ENCODE peak calls at places on chromosomes 13 and 19, in eight cellular contexts. One of them, this sample, is unnamed. For H3K27me3, the result is how much of the 10 kb centered on the place peaks cover.

GRCh38 chr13:25977671-25978070 is 74.1 kb downstream of the SHISA2 start:
- DNase-seq in adrenal gland: no peak
- DNase-seq in upper lobe of left lung: no peak
- DNase-seq in DND-41: no peak
- DNase-seq in breast epithelium: no peak
- DNase-seq in ovary: no peak
- DNase-seq in pancreas: no peak
- DNase-seq in heart right ventricle: no peak
- DNase-seq in this sample: no peak

GRCh38 chr19:35220315-35220921 is 8.1 kb downstream of the FAM187B start:
- DNase-seq in adrenal gland: peak
- DNase-seq in upper lobe of left lung: no peak
- DNase-seq in DND-41: no peak
- DNase-seq in breast epithelium: no peak
- DNase-seq in ovary: no peak
- DNase-seq in pancreas: no peak
- DNase-seq in heart right ventricle: no peak
- DNase-seq in this sample: no peak

GRCh38 chr19:7544626-7545025 is 9.1 kb downstream of the PNPLA6 start:
- DNase-seq in adrenal gland: peak
- DNase-seq in upper lobe of left lung: peak
- DNase-seq in DND-41: no peak
- DNase-seq in breast epithelium: no peak
- DNase-seq in ovary: peak
- DNase-seq in pancreas: no peak
- DNase-seq in heart right ventricle: no peak
- DNase-seq in this sample: no peak

GRCh38 chr13:94640676-94641075 is 39.0 kb downstream of the GPR180 start:
- DNase-seq in adrenal gland: no peak
- DNase-seq in upper lobe of left lung: no peak
- DNase-seq in DND-41: no peak
- DNase-seq in breast epithelium: no peak
- DNase-seq in ovary: no peak
- DNase-seq in pancreas: no peak
- DNase-seq in heart right ventricle: no peak
- DNase-seq in this sample: no peak

GRCh38 chr13:33150146-33150545 is 133.9 kb downstream of the KL start:
- DNase-seq in adrenal gland: no peak
- DNase-seq in upper lobe of left lung: no peak
- DNase-seq in DND-41: no peak
- DNase-seq in breast epithelium: no peak
- DNase-seq in ovary: no peak
- DNase-seq in pancreas: no peak
- DNase-seq in heart right ventricle: no peak
- DNase-seq in this sample: no peak

GRCh38 chr13:20610006-20610405 is 43.0 kb downstream of the IFT88 start:
- DNase-seq in adrenal gland: no peak
- DNase-seq in upper lobe of left lung: no peak
- DNase-seq in DND-41: no peak
- DNase-seq in breast epithelium: no peak
- DNase-seq in ovary: no peak
- DNase-seq in pancreas: no peak
- DNase-seq in heart right ventricle: no peak
- DNase-seq in this sample: no peak

GRCh38 chr13:34303346-34303745 is 485.4 kb downstream of the RFC3 start:
- DNase-seq in adrenal gland: no peak
- DNase-seq in upper lobe of left lung: no peak
- DNase-seq in DND-41: no peak
- DNase-seq in breast epithelium: no peak
- DNase-seq in ovary: no peak
- DNase-seq in pancreas: no peak
- DNase-seq in heart right ventricle: no peak
- DNase-seq in this sample: no peak

GRCh38 chr13:59318320-59318930 is 845.3 kb downstream of the DIAPH3 start:
- DNase-seq in adrenal gland: peak
- DNase-seq in upper lobe of left lung: peak
- DNase-seq in DND-41: peak
- DNase-seq in breast epithelium: peak
- DNase-seq in ovary: peak
- DNase-seq in pancreas: peak
- DNase-seq in heart right ventricle: peak
- DNase-seq in this sample: no peak

GRCh38 chr13:27536361-27537101 is 83.8 kb downstream of the LNX2 start:
- DNase-seq in adrenal gland: no peak
- DNase-seq in upper lobe of left lung: peak
- DNase-seq in DND-41: no peak
- DNase-seq in breast epithelium: no peak
- DNase-seq in ovary: no peak
- DNase-seq in pancreas: no peak
- DNase-seq in heart right ventricle: no peak
- DNase-seq in this sample: no peak

GRCh38 chr13:27534108-27534975 is 84.0 kb upstream of the MTIF3 start:
- DNase-seq in adrenal gland: no peak
- DNase-seq in upper lobe of left lung: no peak
- DNase-seq in DND-41: no peak
- DNase-seq in breast epithelium: no peak
- DNase-seq in ovary: no peak
- DNase-seq in pancreas: no peak
- DNase-seq in heart right ventricle: no peak
- DNase-seq in this sample: no peak

GRCh38 chr13:27533155-27533643 is 82.8 kb upstream of the MTIF3 start:
- DNase-seq in adrenal gland: peak
- DNase-seq in upper lobe of left lung: peak
- DNase-seq in DND-41: no peak
- DNase-seq in breast epithelium: peak
- DNase-seq in ovary: peak
- DNase-seq in pancreas: peak
- DNase-seq in heart right ventricle: peak
- DNase-seq in this sample: peak

GRCh38 chr13:27535546-27535945 is 84.8 kb downstream of the LNX2 start:
- DNase-seq in adrenal gland: no peak
- DNase-seq in upper lobe of left lung: no peak
- DNase-seq in DND-41: no peak
- DNase-seq in breast epithelium: no peak
- DNase-seq in ovary: no peak
- DNase-seq in pancreas: no peak
- DNase-seq in heart right ventricle: no peak
- DNase-seq in this sample: no peak

GRCh38 chr13:27534976-27535370 is 84.6 kb upstream of the MTIF3 start:
- DNase-seq in adrenal gland: no peak
- DNase-seq in upper lobe of left lung: no peak
- DNase-seq in DND-41: no peak
- DNase-seq in breast epithelium: no peak
- DNase-seq in ovary: no peak
- DNase-seq in pancreas: no peak
- DNase-seq in heart right ventricle: no peak
- DNase-seq in this sample: no peak
- TF ChIP-seq CTCF in adrenal gland: no peak
- TF ChIP-seq CTCF in upper lobe of left lung: no peak
- TF ChIP-seq CTCF in DND-41: no peak
- TF ChIP-seq CTCF in breast epithelium: no peak
- TF ChIP-seq CTCF in ovary: no peak
- TF ChIP-seq CTCF in pancreas: no peak
- TF ChIP-seq CTCF in heart right ventricle: no peak
- TF ChIP-seq CTCF in this sample: no peak

GRCh38 chr19:50694815-50695145 is 24.8 kb downstream of the SHANK1 start:
- DNase-seq in adrenal gland: no peak
- DNase-seq in upper lobe of left lung: no peak
- DNase-seq in DND-41: no peak
- DNase-seq in breast epithelium: no peak
- DNase-seq in ovary: no peak
- DNase-seq in pancreas: no peak
- DNase-seq in heart right ventricle: no peak
- DNase-seq in this sample: no peak

GRCh38 chr19:50686310-50687032 is 33.1 kb downstream of the SHANK1 start:
- DNase-seq in adrenal gland: no peak
- DNase-seq in upper lobe of left lung: no peak
- DNase-seq in DND-41: no peak
- DNase-seq in breast epithelium: no peak
- DNase-seq in ovary: no peak
- DNase-seq in pancreas: no peak
- DNase-seq in heart right ventricle: no peak
- DNase-seq in this sample: no peak

GRCh38 chr19:50693064-50693975 is 26.3 kb downstream of the SHANK1 start:
- DNase-seq in adrenal gland: no peak
- DNase-seq in upper lobe of left lung: no peak
- DNase-seq in DND-41: no peak
- DNase-seq in breast epithelium: no peak
- DNase-seq in ovary: no peak
- DNase-seq in pancreas: no peak
- DNase-seq in heart right ventricle: no peak
- DNase-seq in this sample: no peak

GRCh38 chr19:50688766-50689165 is 30.8 kb downstream of the SHANK1 start:
- DNase-seq in adrenal gland: no peak
- DNase-seq in upper lobe of left lung: no peak
- DNase-seq in DND-41: no peak
- DNase-seq in breast epithelium: no peak
- DNase-seq in ovary: no peak
- DNase-seq in pancreas: no peak
- DNase-seq in heart right ventricle: no peak
- DNase-seq in this sample: no peak

DNA sequence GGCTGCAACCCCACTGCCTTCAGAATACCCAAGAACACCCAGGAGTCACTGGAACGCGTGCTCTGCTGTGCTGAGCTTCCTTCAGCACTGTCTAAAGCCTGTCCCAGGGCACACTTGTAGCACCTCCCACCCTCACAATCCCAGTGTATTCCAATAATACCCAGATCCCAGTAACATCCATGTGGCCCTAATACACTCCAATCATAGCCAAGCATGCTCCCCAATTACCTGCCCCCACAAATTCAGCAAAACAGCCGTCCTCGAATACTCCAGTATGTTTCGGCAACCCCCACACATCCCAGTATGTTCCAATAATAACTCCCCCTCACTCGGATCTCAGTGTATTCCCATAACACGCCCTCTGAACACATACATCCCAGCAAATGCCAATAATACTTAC is 29.2 kb downstream of the SHANK1 start:
- DNase-seq in adrenal gland: no peak
- DNase-seq in upper lobe of left lung: no peak
- DNase-seq in DND-41: no peak
- DNase-seq in breast epithelium: no peak
- DNase-seq in ovary: no peak
- DNase-seq in pancreas: no peak
- DNase-seq in heart right ventricle: no peak
- DNase-seq in this sample: no peak
- H3K27me3 ChIP-seq in adrenal gland: under half
- H3K27me3 ChIP-seq in upper lobe of left lung: under half
- H3K27me3 ChIP-seq in DND-41: under half
- H3K27me3 ChIP-seq in breast epithelium: under half
- H3K27me3 ChIP-seq in ovary: under half
- H3K27me3 ChIP-seq in pancreas: under half
- H3K27me3 ChIP-seq in heart right ventricle: half or more
- H3K27me3 ChIP-seq in this sample: under half

GRCh38 chr13:30910676-30911075 is 4.6 kb downstream of the MEDAG start:
- DNase-seq in adrenal gland: no peak
- DNase-seq in upper lobe of left lung: no peak
- DNase-seq in DND-41: no peak
- DNase-seq in breast epithelium: no peak
- DNase-seq in ovary: no peak
- DNase-seq in pancreas: no peak
- DNase-seq in heart right ventricle: no peak
- DNase-seq in this sample: no peak

GRCh38 chr13:30905932-30906383 is at the start of gene MEDAG:
- DNase-seq in adrenal gland: peak
- DNase-seq in upper lobe of left lung: no peak
- DNase-seq in DND-41: no peak
- DNase-seq in breast epithelium: no peak
- DNase-seq in ovary: peak
- DNase-seq in pancreas: peak
- DNase-seq in heart right ventricle: peak
- DNase-seq in this sample: no peak

GRCh38 chr13:30907167-30907761 is 1.2 kb downstream of the MEDAG start:
- DNase-seq in adrenal gland: no peak
- DNase-seq in upper lobe of left lung: peak
- DNase-seq in DND-41: no peak
- DNase-seq in breast epithelium: no peak
- DNase-seq in ovary: peak
- DNase-seq in pancreas: no peak
- DNase-seq in heart right ventricle: no peak
- DNase-seq in this sample: no peak

GRCh38 chr13:30906411-30906990 is 430 bp downstream of the MEDAG start:
- DNase-seq in adrenal gland: no peak
- DNase-seq in upper lobe of left lung: no peak
- DNase-seq in DND-41: no peak
- DNase-seq in breast epithelium: no peak
- DNase-seq in ovary: peak
- DNase-seq in pancreas: no peak
- DNase-seq in heart right ventricle: peak
- DNase-seq in this sample: no peak

DNA sequence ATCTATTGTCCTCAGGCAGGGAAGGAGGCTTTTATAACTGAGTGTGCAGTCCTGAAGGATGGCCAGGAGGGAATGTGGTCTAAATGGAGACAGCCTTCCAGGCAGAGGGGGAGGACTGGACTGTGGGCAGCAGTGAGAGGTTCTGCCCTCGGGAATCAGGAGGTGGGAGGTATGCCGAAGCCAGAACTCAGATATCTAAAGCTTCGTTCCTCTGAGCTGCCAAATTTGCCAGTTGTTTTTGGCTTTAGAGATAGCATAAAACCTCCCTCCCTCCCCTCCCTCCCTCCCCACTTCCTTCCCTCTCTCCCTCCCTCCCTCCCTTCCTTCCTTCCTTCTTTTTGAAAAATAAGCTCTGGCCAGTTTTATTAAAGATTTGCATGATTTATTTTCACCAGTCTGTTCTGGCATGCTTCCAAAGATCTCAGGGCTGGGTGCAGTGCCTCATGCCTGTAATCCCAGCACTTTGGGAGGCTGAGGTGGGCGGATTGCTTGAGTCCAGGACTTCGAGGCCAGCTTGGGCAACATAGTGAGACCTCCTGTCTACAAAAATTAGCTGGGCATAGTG is 2.4 kb downstream of the MEDAG start:
- DNase-seq in adrenal gland: peak
- DNase-seq in upper lobe of left lung: no peak
- DNase-seq in DND-41: no peak
- DNase-seq in breast epithelium: no peak
- DNase-seq in ovary: peak
- DNase-seq in pancreas: no peak
- DNase-seq in heart right ventricle: peak
- DNase-seq in this sample: no peak
- H3K4me3 ChIP-seq in adrenal gland: no peak
- H3K4me3 ChIP-seq in upper lobe of left lung: no peak
- H3K4me3 ChIP-seq in DND-41: no peak
- H3K4me3 ChIP-seq in breast epithelium: peak
- H3K4me3 ChIP-seq in ovary: no peak
- H3K4me3 ChIP-seq in pancreas: no peak
- H3K4me3 ChIP-seq in heart right ventricle: peak
- H3K4me3 ChIP-seq in this sample: no peak

GRCh38 chr13:114311387-114311786 is 2.9 kb upstream of the CHAMP1 start:
- DNase-seq in adrenal gland: no peak
- DNase-seq in upper lobe of left lung: no peak
- DNase-seq in DND-41: no peak
- DNase-seq in breast epithelium: no peak
- DNase-seq in ovary: no peak
- DNase-seq in pancreas: no peak
- DNase-seq in heart right ventricle: no peak
- DNase-seq in this sample: no peak

GRCh38 chr13:114313061-114313860 is 1.0 kb upstream of the CHAMP1 start:
- DNase-seq in adrenal gland: peak
- DNase-seq in upper lobe of left lung: no peak
- DNase-seq in DND-41: no peak
- DNase-seq in breast epithelium: no peak
- DNase-seq in ovary: peak
- DNase-seq in pancreas: no peak
- DNase-seq in heart right ventricle: no peak
- DNase-seq in this sample: no peak

GRCh38 chr13:114309806-114310410 is 4.4 kb upstream of the CHAMP1 start:
- DNase-seq in adrenal gland: no peak
- DNase-seq in upper lobe of left lung: no peak
- DNase-seq in DND-41: no peak
- DNase-seq in breast epithelium: no peak
- DNase-seq in ovary: no peak
- DNase-seq in pancreas: no peak
- DNase-seq in heart right ventricle: no peak
- DNase-seq in this sample: no peak

GRCh38 chr13:114310961-114311360 is 3.3 kb upstream of the CHAMP1 start:
- DNase-seq in adrenal gland: no peak
- DNase-seq in upper lobe of left lung: no peak
- DNase-seq in DND-41: no peak
- DNase-seq in breast epithelium: no peak
- DNase-seq in ovary: no peak
- DNase-seq in pancreas: no peak
- DNase-seq in heart right ventricle: no peak
- DNase-seq in this sample: no peak

DNA sequence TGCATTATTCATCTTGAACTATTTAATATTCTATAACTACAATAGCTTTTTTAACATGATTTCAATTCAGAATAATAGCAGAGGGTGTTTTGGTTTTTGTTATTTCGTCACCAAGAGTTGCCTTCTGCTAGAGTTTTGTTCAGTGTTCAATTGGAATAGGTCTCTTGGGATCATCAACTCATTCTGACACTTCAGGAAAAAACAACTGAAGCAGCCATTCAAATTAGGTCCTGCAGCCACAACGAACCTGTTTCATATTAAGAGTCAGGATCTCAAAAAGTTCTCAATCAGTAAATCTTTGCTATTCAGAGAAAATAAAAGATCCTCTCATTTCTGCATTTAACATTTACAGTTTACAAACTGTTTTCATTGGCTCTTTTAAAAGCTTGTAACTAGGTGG is 2.4 kb upstream of the CHAMP1 start:
- DNase-seq in adrenal gland: no peak
- DNase-seq in upper lobe of left lung: no peak
- DNase-seq in DND-41: no peak
- DNase-seq in breast epithelium: no peak
- DNase-seq in ovary: no peak
- DNase-seq in pancreas: no peak
- DNase-seq in heart right ventricle: no peak
- DNase-seq in this sample: no peak
- TF ChIP-seq CTCF in adrenal gland: no peak
- TF ChIP-seq CTCF in upper lobe of left lung: no peak
- TF ChIP-seq CTCF in DND-41: no peak
- TF ChIP-seq CTCF in breast epithelium: no peak
- TF ChIP-seq CTCF in ovary: no peak
- TF ChIP-seq CTCF in pancreas: no peak
- TF ChIP-seq CTCF in heart right ventricle: no peak
- TF ChIP-seq CTCF in this sample: no peak